ENCODE peak calls at places on chromosomes 6 and 20, in nine cellular contexts. X, K, C, D, W, U, N, S and P are unnamed samples.

GRCh38 chr6:53250137-53250760 is 98.5 kb downstream of the ELOVL5 start:
- DNase-seq in X (no peak), K (no peak), C (no peak), D (no peak), W (no peak), U (peak; percentile 17), N (no peak), S (no peak), P (no peak)

GRCh38 chr6:1263039-1263849 is 48.7 kb upstream of the FOXQ1 start:
- DNase-seq in X (peak; percentile 61), K (no peak), C (no peak), D (no peak), W (no peak), U (peak; percentile 25), N (peak; percentile 82), S (no peak), P (no peak)

GRCh38 chr6:50843842-50844241 is 25.2 kb downstream of the TFAP2B start:
- DNase-seq in X (peak; percentile 50), K (no peak), C (no peak), D (no peak), W (peak; percentile 18), U (peak; percentile 52), N (no peak), S (no peak), P (no peak)

GRCh38 chr6:33008944-33009861 is at the start of gene HLA-DOA:
- DNase-seq in X (no peak), K (no peak), C (peak; percentile 84), D (no peak), W (peak; percentile 96), U (no peak), N (no peak), S (peak; percentile 27), P (peak; percentile 93)

GRCh38 chr6:131065112-131065823 is 2.2 kb upstream of the EPB41L2 start:
- DNase-seq in X (no peak), K (no peak), C (no peak), D (no peak), W (no peak), U (peak; percentile 31), N (no peak), S (no peak), P (no peak)

GRCh38 chr6:122580731-122581130 is 29.5 kb upstream of the PKIB start:
- DNase-seq in X (no peak), K (no peak), C (no peak), D (no peak), W (no peak), U (peak; percentile 60), N (peak; percentile 14), S (no peak), P (no peak)

GRCh38 chr20:11891081-11891826 is 26.4 kb upstream of the BTBD3 start:
- DNase-seq in X (peak; percentile 75), K (peak; percentile 75), C (peak; percentile 81), D (no peak), W (no peak), U (peak; percentile 40), N (peak; percentile 80), S (peak; percentile 4), P (no peak)

GRCh38 chr20:20643925-20644324 is 68.5 kb downstream of the RALGAPA2 start:
- DNase-seq in X (no peak), K (no peak), C (no peak), D (no peak), W (no peak), U (no peak), N (no peak), S (no peak), P (no peak)

GRCh38 chr20:45833030-45833882 is at the start of gene SNX21:
- DNase-seq in X (peak; percentile 82), K (peak; percentile 82), C (peak; percentile 92), D (peak; percentile 63), W (peak; percentile 73), U (peak; percentile 83), N (peak; percentile 95), S (peak; percentile 17), P (peak; percentile 75)

GRCh38 chr6:53896237-53896636 is 101.4 kb downstream of the LRRC1 start:
- DNase-seq in X (no peak), K (no peak), C (no peak), D (no peak), W (no peak), U (no peak), N (peak; percentile 41), S (no peak), P (no peak)

GRCh38 chr6:93927731-93928130 is 508.4 kb upstream of the EPHA7 start:
- DNase-seq in X (no peak), K (no peak), C (no peak), D (no peak), W (no peak), U (no peak), N (no peak), S (no peak), P (no peak)

GRCh38 chr6:108080010-108080780 is 5.7 kb upstream of the OSTM1 start:
- DNase-seq in X (no peak), K (no peak), C (no peak), D (no peak), W (no peak), U (peak; percentile 30), N (no peak), S (no peak), P (no peak)

GRCh38 chr6:19851273-19852089 is 14.3 kb downstream of the ID4 start:
- DNase-seq in X (no peak), K (no peak), C (no peak), D (peak; percentile 36), W (peak; percentile 63), U (peak; percentile 66), N (peak; percentile 54), S (no peak), P (peak; percentile 64)

GRCh38 chr6:111888928-111889696 is 15.9 kb upstream of the FYN start:
- DNase-seq in X (no peak), K (no peak), C (no peak), D (no peak), W (no peak), U (no peak), N (no peak), S (no peak), P (no peak)

GRCh38 chr6:118913161-118913560 is 19.2 kb downstream of the ASF1A start:
- DNase-seq in X (no peak), K (no peak), C (no peak), D (no peak), W (no peak), U (no peak), N (no peak), S (no peak), P (no peak)

GRCh38 chr6:169979873-169980440 is 228.5 kb downstream of the ERMARD start:
- DNase-seq in X (no peak), K (no peak), C (peak; percentile 61), D (no peak), W (no peak), U (no peak), N (no peak), S (no peak), P (no peak)

GRCh38 chr20:327946-328563 is 2.7 kb downstream of the SOX12 start:
- DNase-seq in X (no peak), K (no peak), C (peak; percentile 75), D (no peak), W (no peak), U (no peak), N (no peak), S (no peak), P (no peak)

GRCh38 chr20:328596-329324 is 3.4 kb downstream of the SOX12 start:
- DNase-seq in X (no peak), K (no peak), C (no peak), D (no peak), W (no peak), U (no peak), N (no peak), S (no peak), P (no peak)

GRCh38 chr20:329851-330232 is 4.5 kb downstream of the SOX12 start:
- DNase-seq in X (no peak), K (no peak), C (no peak), D (no peak), W (no peak), U (no peak), N (no peak), S (no peak), P (no peak)

GRCh38 chr20:330233-331149 is 5.1 kb downstream of the SOX12 start:
- DNase-seq in X (no peak), K (no peak), C (peak; percentile 79), D (no peak), W (peak; percentile 83), U (peak; percentile 73), N (peak; percentile 77), S (peak; percentile 46), P (peak; percentile 78)

GRCh38 chr20:329325-329695 is 4.0 kb downstream of the SOX12 start:
- DNase-seq in X (no peak), K (no peak), C (no peak), D (no peak), W (no peak), U (no peak), N (no peak), S (no peak), P (no peak)
- TF ChIP-seq CTCF in X (no peak), K (no peak), C (no peak), D (no peak), W (no peak), U (no peak), N (no peak), S (no peak), P (no peak)

DNA sequence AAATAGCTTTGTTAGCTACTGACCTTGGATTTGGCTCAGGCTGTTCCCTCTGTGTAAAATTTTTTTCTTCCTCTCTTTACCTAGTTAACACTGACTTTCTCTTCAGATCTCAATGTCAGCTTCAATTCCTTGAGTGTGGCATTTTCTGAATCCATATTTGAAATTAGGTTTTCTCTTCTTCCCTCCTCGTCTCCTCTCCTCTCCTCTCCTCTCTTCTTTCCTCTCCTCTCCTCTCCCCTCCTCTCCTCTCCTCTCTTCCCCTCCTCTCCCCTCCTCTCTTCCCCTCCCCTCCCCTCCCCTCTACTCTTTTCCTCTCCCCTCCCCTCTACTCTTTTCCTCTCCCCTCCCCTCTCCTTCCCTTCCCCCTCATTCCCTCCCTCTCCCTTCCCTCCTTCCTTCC is 453.3 kb downstream of the BMP2 start:
- DNase-seq in X (no peak), K (no peak), C (no peak), D (no peak), W (no peak), U (no peak), N (no peak), S (no peak), P (no peak)
- TF ChIP-seq CTCF in X (no peak), K (no peak), C (no peak), D (no peak), W (no peak), U (no peak), N (no peak), S (no peak), P (no peak)

GRCh38 chr20:13644010-13644409 is 5.3 kb upstream of the TASP1 start:
- DNase-seq in X (no peak), K (no peak), C (no peak), D (no peak), W (no peak), U (peak; percentile 24), N (no peak), S (no peak), P (no peak)
- TF ChIP-seq CTCF in X (no peak), K (no peak), C (no peak), D (no peak), W (no peak), U (no peak), N (no peak), S (no peak), P (no peak)

DNA sequence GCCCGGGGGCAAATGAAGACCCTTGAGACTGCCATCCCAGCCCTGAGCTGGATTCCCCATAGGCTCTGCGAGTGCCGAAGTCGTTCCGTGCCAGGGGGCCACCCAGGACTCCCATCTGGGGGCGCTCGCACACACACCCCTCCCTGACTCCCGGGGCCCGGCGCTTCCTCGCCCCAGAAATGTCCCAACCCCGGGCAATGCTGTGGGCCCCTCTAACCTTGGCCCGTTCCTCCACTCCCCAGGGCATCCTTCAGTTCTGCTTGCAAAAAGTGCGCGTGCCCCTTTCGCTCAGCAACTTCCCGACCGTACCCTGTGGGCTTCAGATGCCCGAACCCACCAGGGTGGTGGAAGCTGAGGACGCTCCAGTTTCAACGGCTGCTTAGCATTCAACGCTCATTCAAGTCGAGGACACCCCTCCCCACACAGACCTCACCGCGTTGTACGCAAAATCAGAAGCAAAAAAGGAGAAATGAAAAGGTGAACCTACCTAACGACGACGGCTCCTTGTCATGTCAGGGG is 25.4 kb downstream of the RIPOR2 start:
- DNase-seq in X (peak; percentile 46), K (no peak), C (peak; percentile 85), D (no peak), W (peak; percentile 48), U (no peak), N (no peak), S (no peak), P (peak; percentile 62)
- TF ChIP-seq CTCF in X (no peak), K (no peak), C (peak; percentile 16), D (no peak), W (peak; percentile 44), U (no peak), N (no peak), S (peak; percentile 20), P (no peak)